ENCODE peak calls at places on chromosomes 6 and 20, in seven cellular contexts. S is cardiac fibroblast; F is RCC 7860; Q is EL; G is Ammon's horn; Y is activated CD4-positive, alpha-beta T cell treated with anti-CD3 and anti-CD28 coated beads, Interleukin-2, amount 50 U/mL, for 1 hour; V is IMR-90. C is an unnamed sample.

GRCh38 chr6:30155522-30156261 is 5.3 kb downstream of the TRIM10 start:
- DNase-seq in S (no peak), F (no peak), Q (no peak), G (no peak), Y (no peak), V (no peak), C (no peak)

GRCh38 chr20:58407966-58408557 is 19.0 kb downstream of the VAPB start:
- DNase-seq in S (peak), F (no peak), Q (no peak), G (no peak), Y (no peak), V (no peak), C (no peak)

GRCh38 chr6:20487669-20488375 is 46.4 kb upstream of the CDKAL1 start:
- DNase-seq in S (no peak), F (no peak), Q (no peak), G (no peak), Y (no peak), V (peak), C (no peak)

GRCh38 chr20:8438748-8439147 is 306.7 kb downstream of the PLCB1 start:
- DNase-seq in S (no peak), F (no peak), Q (no peak), G (no peak), Y (no peak), V (no peak), C (no peak)

GRCh38 chr6:78489874-78490273 is 377.5 kb upstream of the IRAK1BP1 start:
- DNase-seq in S (no peak), F (no peak), Q (peak), G (no peak), Y (no peak), V (peak), C (no peak)

GRCh38 chr6:28922004-28922840 is 1.6 kb downstream of the TRIM27 start:
- DNase-seq in S (peak), F (peak), Q (peak), G (no peak), Y (peak), V (peak), C (no peak)

GRCh38 chr6:19879663-19880062 is 42.5 kb downstream of the ID4 start:
- DNase-seq in S (no peak), F (no peak), Q (no peak), G (no peak), Y (no peak), V (no peak), C (no peak)

GRCh38 chr20:61846741-61847419 is 218.8 kb downstream of the TAF4 start:
- DNase-seq in S (no peak), F (no peak), Q (no peak), G (no peak), Y (no peak), V (no peak), C (no peak)

GRCh38 chr6:31940256-31940664 is 5.6 kb upstream of the CFB start:
- DNase-seq in S (no peak), F (peak), Q (peak), G (no peak), Y (no peak), V (peak), C (no peak)

GRCh38 chr20:3270051-3270450 is 31.1 kb upstream of the SLC4A11 start:
- DNase-seq in S (no peak), F (no peak), Q (no peak), G (no peak), Y (no peak), V (no peak), C (no peak)

GRCh38 chr20:51532577-51533191 is 9.8 kb downstream of the NFATC2 start:
- DNase-seq in S (peak), F (peak), Q (peak), G (peak), Y (no peak), V (peak), C (no peak)

GRCh38 chr6:82337688-82338257 is 25.8 kb upstream of the TPBG start:
- DNase-seq in S (no peak), F (no peak), Q (no peak), G (no peak), Y (no peak), V (no peak), C (no peak)

GRCh38 chr20:11271319-11271718 is 597.5 kb upstream of the JAG1 start:
- DNase-seq in S (no peak), F (no peak), Q (no peak), G (no peak), Y (no peak), V (no peak), C (no peak)

GRCh38 chr20:57330998-57331397 is 1.4 kb downstream of the SPO11 start:
- DNase-seq in S (peak), F (no peak), Q (no peak), G (peak), Y (no peak), V (no peak), C (no peak)

GRCh38 chr20:41169791-41170351 is 32.5 kb downstream of the PLCG1 start:
- DNase-seq in S (peak), F (peak), Q (peak), G (no peak), Y (no peak), V (peak), C (no peak)

GRCh38 chr20:54981181-54981580 is 505.8 kb downstream of the DOK5 start:
- DNase-seq in S (no peak), F (no peak), Q (no peak), G (no peak), Y (no peak), V (no peak), C (no peak)

GRCh38 chr6:93562566-93562965 is 143.2 kb upstream of the EPHA7 start:
- DNase-seq in S (no peak), F (no peak), Q (no peak), G (no peak), Y (no peak), V (no peak), C (no peak)

GRCh38 chr6:2581611-2582010 is 169.1 kb downstream of the MYLK4 start:
- DNase-seq in S (no peak), F (no peak), Q (no peak), G (no peak), Y (no peak), V (no peak), C (no peak)

GRCh38 chr6:16684896-16685554 is 76.2 kb downstream of the ATXN1 start:
- DNase-seq in S (peak), F (peak), Q (peak), G (no peak), Y (peak), V (peak), C (no peak)

GRCh38 chr20:53001502-53002301 is 29.5 kb downstream of the TSHZ2 start:
- DNase-seq in S (no peak), F (no peak), Q (no peak), G (no peak), Y (no peak), V (peak), C (peak)

GRCh38 chr6:108895591-108895990 is 47.4 kb downstream of the ARMC2 start:
- DNase-seq in S (peak), F (no peak), Q (peak), G (no peak), Y (no peak), V (peak), C (no peak)

GRCh38 chr6:34305982-34306702 is 57.3 kb upstream of the SMIM29 start:
- DNase-seq in S (peak), F (no peak), Q (no peak), G (peak), Y (no peak), V (peak), C (no peak)

GRCh38 chr20:32820000-32820697 is 395 bp downstream of the MAPRE1 start:
- DNase-seq in S (no peak), F (peak), Q (no peak), G (peak), Y (peak), V (peak), C (peak)

GRCh38 chr20:53660078-53660909 is 66.7 kb upstream of the ZNF217 start:
- DNase-seq in S (peak), F (no peak), Q (no peak), G (no peak), Y (peak), V (peak), C (peak)

GRCh38 chr6:43532201-43532600 is 15.3 kb downstream of the POLR1C start:
- DNase-seq in S (no peak), F (no peak), Q (no peak), G (no peak), Y (no peak), V (peak), C (no peak)

GRCh38 chr6:1624071-1624847 is 14.5 kb downstream of the FOXC1 start:
- DNase-seq in S (no peak), F (no peak), Q (no peak), G (no peak), Y (no peak), V (no peak), C (no peak)

C was measured in naive thymus-derived CD8-positive, alpha-beta T cell.